ENCODE peak calls at places on chromosomes 7 and 10, in eight cellular contexts. N, I, R, H, U, L, J and Q are unnamed samples. For H3K9me3, the result is how much of the 10 kb centered on the place peaks cover.

GRCh38 chr7:117489435-117489834 is 9.6 kb downstream of the CFTR start:
- DNase-seq in L (no peak), I (no peak), J (no peak), H (no peak), U (no peak), N (no peak), R (no peak), Q (no peak)

GRCh38 chr10:90087197-90088007 is 386.0 kb downstream of the KIF20B start:
- DNase-seq in I (peak), N (no peak), U (no peak), H (no peak), R (no peak), J (peak), L (no peak), Q (no peak)

GRCh38 chr7:138243430-138243829 is 167.2 kb downstream of the AKR1D1 start:
- DNase-seq in H (no peak), I (no peak), J (peak), R (no peak), L (no peak), N (peak), U (peak), Q (no peak)

GRCh38 chr10:60883187-60883586 is 60.8 kb downstream of the RHOBTB1 start:
- DNase-seq in H (no peak), R (peak), I (peak), N (peak), U (no peak), J (peak), L (no peak), Q (no peak)

GRCh38 chr10:13924020-13924725 is 337.4 kb downstream of the PRPF18 start:
- DNase-seq in H (no peak), U (no peak), L (no peak), R (no peak), N (no peak), J (no peak), I (peak), Q (no peak)

GRCh38 chr7:107939472-107940145 is 48.6 kb downstream of the DLD start:
- DNase-seq in I (peak), N (peak), H (no peak), U (peak), J (no peak), L (no peak), R (peak), Q (peak)

GRCh38 chr10:107546986-107547385 is 382.5 kb upstream of the SORCS1 start:
- DNase-seq in I (no peak), J (no peak), N (no peak), H (no peak), R (no peak), L (no peak), U (no peak), Q (no peak)

GRCh38 chr10:66695046-66695445 is 230.8 kb upstream of the LRRTM3 start:
- DNase-seq in U (no peak), R (no peak), H (no peak), J (no peak), I (no peak), N (no peak), L (no peak), Q (no peak)

GRCh38 chr7:105849122-105849855 is 27.1 kb downstream of the ATXN7L1 start:
- DNase-seq in I (no peak), U (no peak), L (no peak), H (no peak), N (no peak), R (no peak), J (peak), Q (no peak)

GRCh38 chr7:146090023-146090645 is 26.5 kb upstream of the CNTNAP2 start:
- DNase-seq in N (no peak), J (peak), R (no peak), H (no peak), L (no peak), I (no peak), U (no peak), Q (no peak)

GRCh38 chr10:119237722-119238436 is 30.5 kb downstream of the GRK5 start:
- DNase-seq in H (no peak), R (no peak), I (peak), J (no peak), N (no peak), U (no peak), L (no peak), Q (no peak)

GRCh38 chr10:100600218-100600617 is 64.5 kb downstream of the HIF1AN start:
- DNase-seq in U (no peak), H (no peak), R (no peak), N (no peak), L (no peak), J (no peak), I (no peak), Q (no peak)

GRCh38 chr10:48659790-48660189 is 24.9 kb upstream of the WDFY4 start:
- DNase-seq in H (no peak), L (no peak), U (no peak), R (no peak), I (no peak), N (no peak), J (no peak), Q (no peak)

GRCh38 chr7:123846217-123846891 is 1.4 kb downstream of the HYAL4 start:
- DNase-seq in U (no peak), L (no peak), J (peak), N (no peak), H (no peak), I (no peak), R (no peak), Q (no peak)

GRCh38 chr7:93921607-93922446 is at the start of gene GNG11:
- DNase-seq in R (peak), L (peak), H (peak), U (peak), I (peak), J (peak), N (peak), Q (peak)

GRCh38 chr10:80277016-80277415 is 12.4 kb downstream of the MAT1A start:
- DNase-seq in I (no peak), N (no peak), U (no peak), H (no peak), J (no peak), R (peak), L (no peak), Q (no peak)

GRCh38 chr7:100874300-100874576 is 665 bp upstream of the SRRT start:
- DNase-seq in U (no peak), N (no peak), H (no peak), I (no peak), R (no peak), J (no peak), L (no peak), Q (no peak)

GRCh38 chr10:132663666-132664365 is 122.1 kb downstream of the NKX6-2 start:
- DNase-seq in N (no peak), J (no peak), R (no peak), H (peak), I (no peak), L (no peak), U (no peak), Q (no peak)

GRCh38 chr10:36063396-36063795 is 421.3 kb upstream of the FZD8 start:
- DNase-seq in J (no peak), I (no peak), U (no peak), R (no peak), N (no peak), H (no peak), L (no peak), Q (no peak)

GRCh38 chr10:61628875-61629513 is 33.7 kb upstream of the CABCOCO1 start:
- DNase-seq in L (peak), I (peak), J (peak), H (no peak), U (peak), N (no peak), R (no peak), Q (no peak)

GRCh38 chr10:112375721-112376577 is 2.0 kb downstream of the ACSL5 start:
- DNase-seq in H (peak), I (peak), U (peak), R (peak), J (no peak), N (peak), L (peak), Q (peak)

GRCh38 chr10:23081891-23082290 is 13.5 kb upstream of the MSRB2 start:
- DNase-seq in N (no peak), L (no peak), I (peak), J (peak), R (no peak), U (no peak), H (no peak), Q (no peak)

GRCh38 chr10:121324678-121325213 is 273.5 kb downstream of the FGFR2 start:
- DNase-seq in R (peak), N (no peak), H (no peak), I (no peak), U (no peak), L (no peak), J (peak), Q (no peak)

GRCh38 chr7:129906700-129907099 is 46.1 kb downstream of the UBE2H start:
- DNase-seq in N (no peak), U (no peak), L (no peak), R (no peak), J (peak), I (no peak), H (no peak), Q (no peak)

GRCh38 chr10:118958984-118959916 is 70.3 kb upstream of the NANOS1 start:
- DNase-seq in U (peak), L (peak), J (peak), R (peak), H (peak), I (peak), N (peak), Q (peak)

GRCh38 chr7:81248420-81248819 is 329.6 kb upstream of the SEMA3C start:
- DNase-seq in J (peak), R (no peak), L (no peak), H (no peak), I (no peak), N (no peak), U (no peak), Q (no peak)

GRCh38 chr7:47049234-47049774 is 532.6 kb downstream of the TNS3 start:
- DNase-seq in J (no peak), L (no peak), I (no peak), U (no peak), R (no peak), H (no peak), N (no peak), Q (no peak)

GRCh38 chr7:11792122-11792521 is 39.9 kb downstream of the THSD7A start:
- DNase-seq in L (no peak), H (no peak), J (no peak), U (no peak), R (no peak), N (no peak), I (no peak), Q (no peak)

GRCh38 chr10:91050371-91051034 is 129.6 kb upstream of the ANKRD1 start:
- DNase-seq in N (no peak), L (no peak), I (no peak), H (no peak), R (no peak), J (no peak), U (no peak), Q (no peak)

GRCh38 chr7:105027176-105027853 is 13.3 kb downstream of the KMT2E start:
- DNase-seq in R (no peak), I (no peak), L (no peak), N (no peak), U (no peak), H (no peak), J (no peak), Q (no peak)

GRCh38 chr10:101903827-101904520 is 60.4 kb upstream of the KCNIP2 start:
- DNase-seq in J (no peak), H (peak), R (peak), N (no peak), U (no peak), L (no peak), I (peak), Q (no peak)

GRCh38 chr10:101897633-101898032 is 54.0 kb upstream of the KCNIP2 start:
- DNase-seq in H (no peak), U (no peak), I (peak), L (no peak), J (no peak), N (no peak), R (no peak), Q (no peak)

GRCh38 chr10:101902032-101902799 is 58.6 kb upstream of the KCNIP2 start:
- DNase-seq in H (no peak), N (no peak), R (no peak), U (no peak), J (no peak), I (no peak), L (no peak), Q (no peak)

GRCh38 chr10:101905241-101905640 is 61.6 kb upstream of the KCNIP2 start:
- DNase-seq in I (no peak), H (no peak), N (no peak), L (no peak), R (no peak), U (no peak), J (no peak), Q (no peak)

DNA sequence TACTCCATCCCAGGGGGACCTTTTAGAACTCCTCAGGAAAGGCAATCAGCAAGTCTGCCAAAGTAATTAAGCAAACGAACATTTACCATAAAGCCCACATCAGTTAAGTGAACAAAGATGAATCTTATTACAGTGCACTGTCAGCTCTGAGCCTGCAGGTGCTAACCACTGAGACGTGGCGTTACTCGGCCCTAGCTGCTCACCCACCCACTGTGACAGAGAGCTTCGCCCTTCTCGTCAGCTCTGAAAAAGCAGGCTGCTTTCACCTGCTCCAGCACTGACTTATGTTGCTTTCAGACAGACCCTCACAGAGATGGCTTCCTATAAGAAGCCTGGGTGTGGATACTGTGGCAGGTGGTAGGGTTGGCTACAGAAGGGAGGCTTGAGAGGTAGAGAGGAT is 57.7 kb upstream of the KCNIP2 start:
- DNase-seq in R (peak), N (no peak), H (peak), L (no peak), J (no peak), U (no peak), I (no peak), Q (no peak)
- TF ChIP-seq POLR2A in R (no peak), N (no peak), H (no peak), L (no peak), J (no peak), U (no peak), I (no peak), Q (no peak)

GRCh38 chr7:158047386-158048059 is 540.1 kb downstream of the PTPRN2 start:
- DNase-seq in H (peak), R (peak), I (no peak), U (no peak), L (no peak), J (no peak), N (no peak), Q (peak)
- H3K9me3 ChIP-seq in H (under half), R (under half), I (under half), U (under half), L (under half), J (under half), N (under half), Q (under half)

DNA sequence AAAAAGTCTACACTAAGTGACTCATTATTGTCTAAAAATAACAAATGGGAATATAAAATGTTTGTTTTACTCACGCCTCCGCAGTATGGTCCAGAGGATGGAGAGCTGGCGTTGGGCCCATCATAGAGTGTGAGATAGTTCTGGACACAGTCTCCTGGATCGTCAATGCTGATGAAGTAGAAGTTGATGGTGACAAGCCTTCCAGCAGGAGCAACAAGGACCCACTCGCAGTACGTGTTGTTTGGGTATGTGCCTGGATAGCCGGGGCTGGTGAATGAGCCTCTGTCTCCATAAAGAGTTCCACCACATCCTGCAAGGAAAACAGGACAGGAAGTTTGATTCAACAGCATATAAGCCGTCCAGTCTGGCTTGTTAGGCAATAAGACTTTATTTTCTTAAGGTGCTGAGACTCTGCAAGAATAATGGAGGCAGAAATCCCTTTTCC is 11.5 kb upstream of the RSU1 start:
- DNase-seq in J (no peak), N (peak), R (no peak), I (peak), L (no peak), H (no peak), U (peak), Q (no peak)
- TF ChIP-seq POLR2A in J (no peak), N (no peak), R (no peak), I (no peak), L (no peak), H (no peak), U (no peak), Q (no peak)

GRCh38 chr7:156148547-156148946 is 336.3 kb upstream of the SHH start:
- DNase-seq in I (no peak), J (no peak), H (no peak), R (no peak), N (no peak), L (no peak), U (no peak), Q (no peak)

GRCh38 chr7:156147104-156147503 is 334.8 kb upstream of the SHH start:
- DNase-seq in L (no peak), H (no peak), N (no peak), U (no peak), J (no peak), R (no peak), I (no peak), Q (no peak)

GRCh38 chr7:156147771-156148504 is 335.7 kb upstream of the SHH start:
- DNase-seq in L (no peak), U (no peak), R (no peak), I (no peak), N (no peak), J (no peak), H (no peak), Q (no peak)

GRCh38 chr7:156151082-156151481 is 338.8 kb upstream of the SHH start:
- DNase-seq in N (no peak), R (no peak), L (no peak), U (no peak), J (no peak), H (no peak), I (no peak), Q (no peak)

DNA sequence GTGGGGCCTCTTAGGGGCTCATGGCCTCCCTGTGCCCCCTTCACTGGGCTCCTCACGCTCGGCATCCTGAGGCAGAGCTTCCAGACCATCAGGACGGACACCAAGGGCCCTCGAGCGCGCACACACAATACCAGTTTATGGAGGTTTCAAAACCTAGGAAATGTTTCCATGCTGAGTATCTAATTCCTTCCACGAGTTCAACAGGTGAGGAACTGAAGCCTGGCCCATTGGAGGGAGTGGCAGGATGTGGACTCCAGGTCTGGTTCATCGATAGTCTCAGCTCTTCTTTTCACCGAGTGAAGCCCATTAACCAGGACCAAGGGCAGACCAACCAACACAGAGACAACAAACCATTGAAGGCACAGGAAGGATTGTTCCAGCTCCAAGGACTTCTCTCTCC is 336.7 kb upstream of the SHH start:
- DNase-seq in U (no peak), L (no peak), R (no peak), N (no peak), I (no peak), H (no peak), J (no peak), Q (no peak)
- H3K9me3 ChIP-seq in U (under half), L (under half), R (under half), N (under half), I (under half), H (under half), J (under half), Q (under half)

GRCh38 chr7:87059525-87060287 is at the start of gene ELAPOR2:
- DNase-seq in I (peak), J (peak), U (peak), H (peak), R (peak), N (peak), L (peak), Q (peak)
- TF ChIP-seq POLR2A in I (no peak), J (no peak), U (peak), H (no peak), R (peak), N (peak), L (no peak), Q (no peak)

GRCh38 chr7:57165285-57165899 is 33.2 kb upstream of the ZNF479 start:
- DNase-seq in H (no peak), N (no peak), J (no peak), U (no peak), R (no peak), I (no peak), L (no peak), Q (no peak)
- H3K9me3 ChIP-seq in H (under half), N (under half), J (under half), U (under half), R (under half), I (under half), L (under half), Q (under half)

DNA sequence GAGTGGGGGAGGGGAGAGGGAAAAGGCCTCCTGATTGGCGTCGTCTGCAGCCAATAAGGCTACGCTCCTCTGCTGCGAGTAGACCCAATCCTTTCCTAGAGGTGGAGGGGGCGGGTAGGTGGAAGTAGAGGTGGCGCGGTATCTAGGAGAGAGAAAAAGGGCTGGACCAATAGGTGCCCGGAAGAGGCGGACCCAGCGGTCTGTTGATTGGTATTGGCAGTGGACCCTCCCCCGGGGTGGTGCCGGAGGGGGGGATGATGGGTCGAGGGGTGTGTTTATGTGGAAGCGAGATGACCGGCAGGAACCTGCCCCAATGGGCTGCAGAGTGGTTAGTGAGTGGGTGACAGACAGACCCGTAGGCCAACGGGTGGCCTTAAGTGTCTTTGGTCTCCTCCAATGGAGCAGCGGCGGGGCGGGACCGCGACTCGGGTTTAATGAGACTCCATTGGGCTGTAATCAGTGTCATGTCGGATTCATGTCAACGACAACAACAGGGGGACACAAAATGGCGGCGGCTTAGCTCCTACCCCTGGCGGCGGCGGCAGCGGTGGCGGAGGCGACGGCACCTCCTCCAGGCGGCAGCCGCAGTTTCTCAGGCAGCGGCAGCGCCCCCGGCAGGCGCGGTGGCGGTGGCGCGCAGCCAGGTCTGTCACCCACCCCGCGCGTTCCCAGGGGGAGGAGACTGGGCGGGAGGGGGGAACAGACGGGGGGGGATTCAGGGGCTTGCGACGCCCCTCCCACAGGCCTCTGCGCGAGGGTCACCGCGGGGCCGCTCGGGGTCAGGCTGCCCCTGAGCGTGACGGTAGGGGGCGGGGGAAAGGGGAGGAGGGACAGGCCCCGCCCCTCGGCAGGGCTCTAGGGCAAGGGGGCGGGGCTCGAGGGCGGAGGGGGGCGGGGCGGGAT is at the start of gene KAT6B:
- DNase-seq in L (peak), R (peak), H (peak), U (peak), N (peak), J (peak), I (peak), Q (peak)
- TF ChIP-seq POLR2A in L (peak), R (peak), H (no peak), U (peak), N (peak), J (peak), I (peak), Q (no peak)